ENCODE peak calls at places on chromosomes 13 and 19, in seven cellular contexts. Z is hepatocyte, B is IMR-90, Y is NCI-H446 treated with DMSO at 0.1 percent for 48 hours, E is gastrocnemius medialis, D is lower lobe of right lung, P is GM23338. X is an unnamed sample.

GRCh38 chr13:109697936-109698335 is 88.4 kb downstream of the IRS2 start:
- DNase-seq in B (no peak), P (no peak), E (no peak), Z (no peak), Y (no peak), D (no peak), X (no peak)

GRCh38 chr19:48881741-48882657 is 9.8 kb downstream of the PPP1R15A start:
- DNase-seq in B (no peak), E (no peak), Z (peak), D (no peak), P (peak), Y (no peak), X (no peak)

GRCh38 chr13:106382569-106382968 is 152.9 kb downstream of the EFNB2 start:
- DNase-seq in Z (no peak), P (no peak), B (no peak), E (no peak), D (no peak), Y (no peak), X (no peak)

GRCh38 chr13:75365724-75366173 is 116.2 kb downstream of the TBC1D4 start:
- DNase-seq in B (peak), D (no peak), Y (no peak), Z (no peak), E (no peak), P (peak), X (no peak)

GRCh38 chr13:113904411-113904810 is 40.5 kb upstream of the GAS6 start:
- DNase-seq in Z (peak), D (no peak), P (peak), Y (no peak), B (peak), E (no peak), X (peak)

GRCh38 chr19:54233941-54234340 is 8.6 kb downstream of the LILRA6 start:
- DNase-seq in Y (no peak), Z (no peak), P (no peak), B (no peak), E (no peak), D (no peak), X (no peak)

GRCh38 chr13:95627590-95627989 is 16.9 kb downstream of the DZIP1 start:
- DNase-seq in P (no peak), Y (no peak), B (peak), D (no peak), Z (no peak), E (no peak), X (no peak)

GRCh38 chr13:39516140-39516539 is 86.9 kb downstream of the LHFPL6 start:
- DNase-seq in E (no peak), P (no peak), Z (no peak), B (no peak), D (no peak), Y (peak), X (no peak)

GRCh38 chr13:76292031-76292430 is 594.2 kb downstream of the KCTD12 start:
- DNase-seq in B (no peak), Y (no peak), P (no peak), E (no peak), D (no peak), Z (no peak), X (no peak)

GRCh38 chr19:47768604-47769003 is 9.9 kb upstream of the SELENOW start:
- DNase-seq in Z (no peak), B (no peak), Y (no peak), P (no peak), D (no peak), E (no peak), X (no peak)

GRCh38 chr13:20702530-20702929 is 969 bp upstream of the IL17D start:
- DNase-seq in B (peak), Z (peak), P (no peak), D (no peak), E (no peak), Y (no peak), X (no peak)

GRCh38 chr13:114126789-114127472 is 5.5 kb downstream of the RASA3 start:
- DNase-seq in Y (no peak), D (no peak), Z (no peak), B (no peak), E (no peak), P (no peak), X (no peak)

GRCh38 chr19:49637865-49638350 is 2.0 kb downstream of the RRAS start:
- DNase-seq in D (peak), E (peak), B (peak), Y (no peak), Z (peak), P (peak), X (peak)

GRCh38 chr13:113794086-113794485 is 35.1 kb downstream of the TMEM255B start:
- DNase-seq in Y (no peak), D (no peak), P (no peak), B (no peak), Z (no peak), E (no peak), X (no peak)

GRCh38 chr13:30305456-30305855 is 1.9 kb downstream of the KATNAL1 start:
- DNase-seq in P (no peak), D (no peak), Z (no peak), B (no peak), Y (no peak), E (no peak), X (no peak)

GRCh38 chr13:111937763-111938375 is 129.1 kb upstream of the SOX1 start:
- DNase-seq in Y (no peak), Z (no peak), D (no peak), B (no peak), E (no peak), P (no peak), X (peak)

GRCh38 chr13:109786457-109787134 is at the start of gene IRS2:
- DNase-seq in Z (peak), P (peak), Y (peak), D (peak), E (peak), B (peak), X (peak)

GRCh38 chr13:111211789-111212516 is 96.8 kb downstream of the ARHGEF7 start:
- DNase-seq in P (peak), Z (no peak), D (no peak), E (no peak), Y (no peak), B (peak), X (peak)

GRCh38 chr19:30135797-30136196 is 193.8 kb downstream of the URI1 start:
- DNase-seq in D (no peak), B (no peak), Z (no peak), Y (no peak), P (no peak), E (no peak), X (no peak)

GRCh38 chr13:42964681-42965305 is 27.2 kb downstream of the EPSTI1 start:
- DNase-seq in E (no peak), Y (no peak), P (no peak), B (peak), Z (no peak), D (no peak), X (no peak)

GRCh38 chr13:50910483-50910805 is 853 bp downstream of the RNASEH2B start:
- DNase-seq in E (no peak), D (no peak), Z (no peak), P (peak), B (peak), Y (no peak), X (peak)

GRCh38 chr19:13366529-13367143 is 139.6 kb downstream of the CACNA1A start:
- DNase-seq in Y (no peak), E (no peak), B (peak), Z (no peak), D (no peak), P (peak), X (no peak)

GRCh38 chr13:33379597-33379996 is 94.0 kb upstream of the STARD13 start:
- DNase-seq in Y (no peak), Z (no peak), D (no peak), B (no peak), P (peak), E (no peak), X (no peak)

GRCh38 chr19:19405919-19406877 is 723 bp downstream of the GATAD2A start:
- DNase-seq in E (no peak), P (peak), B (peak), D (peak), Z (peak), Y (peak), X (peak)

GRCh38 chr13:91242652-91243051 is 104.8 kb upstream of the MIR17HG start:
- DNase-seq in B (no peak), P (no peak), Z (no peak), D (no peak), Y (no peak), E (no peak), X (no peak)

GRCh38 chr13:94620286-94620896 is 18.7 kb downstream of the GPR180 start:
- DNase-seq in Z (peak), D (no peak), P (peak), E (no peak), B (peak), Y (no peak), X (peak)

GRCh38 chr13:77980592-77980991 is 62.0 kb upstream of the EDNRB start:
- DNase-seq in E (no peak), Z (peak), B (peak), Y (no peak), P (no peak), D (no peak), X (peak)

GRCh38 chr13:51269039-51269438 is 46.8 kb downstream of the FAM124A start:
- DNase-seq in P (no peak), D (no peak), Z (no peak), Y (no peak), E (no peak), B (peak), X (no peak)

GRCh38 chr13:42580644-42581043 is 6.7 kb downstream of the TNFSF11 start:
- DNase-seq in E (no peak), Y (no peak), D (no peak), P (no peak), Z (no peak), B (no peak), X (no peak)

GRCh38 chr13:25153736-25154135 is 18.4 kb downstream of the AMER2 start:
- DNase-seq in B (no peak), E (no peak), Y (no peak), D (no peak), Z (no peak), P (peak), X (no peak)

GRCh38 chr19:28292822-28293500 is 920.0 kb downstream of the UQCRFS1 start:
- DNase-seq in E (no peak), D (no peak), P (peak), Y (no peak), Z (no peak), B (no peak), X (peak)

GRCh38 chr19:33558846-33559245 is 37.3 kb upstream of the PEPD start:
- DNase-seq in B (no peak), P (no peak), E (no peak), D (no peak), Y (no peak), Z (no peak), X (no peak)

GRCh38 chr13:112732679-112733078 is 42.8 kb downstream of the ATP11A start:
- DNase-seq in Y (no peak), Z (no peak), E (no peak), B (no peak), D (no peak), P (no peak), X (no peak)

GRCh38 chr19:30229524-30230174 is 142.5 kb upstream of the ZNF536 start:
- DNase-seq in E (no peak), B (peak), D (no peak), P (peak), Z (peak), Y (no peak), X (peak)

GRCh38 chr13:24865158-24865557 is 101.2 kb downstream of the RNF17 start:
- DNase-seq in Y (no peak), P (no peak), D (no peak), E (no peak), Z (no peak), B (peak), X (no peak)

GRCh38 chr13:49439609-49440008 is 4.3 kb downstream of the CAB39L start:
- DNase-seq in D (no peak), Z (no peak), B (no peak), Y (no peak), E (no peak), P (no peak), X (no peak)

GRCh38 chr19:10327793-10328192 is 5.5 kb downstream of the RAVER1 start:
- DNase-seq in E (no peak), D (no peak), Z (no peak), Y (no peak), B (no peak), P (no peak), X (no peak)

GRCh38 chr13:67077132-67077531 is 153.0 kb downstream of the PCDH9 start:
- DNase-seq in E (no peak), B (no peak), D (no peak), P (no peak), Z (no peak), Y (no peak), X (no peak)

X was measured in islet precursor cell.